ENCODE peak calls at places on chromosomes 16 and 17, in four cellular contexts. F, A, Q and L are unnamed samples.

GRCh38 chr16:16141141-16141540 is 82.2 kb downstream of the ABCC6 start:
- DNase-seq in F (no peak), A (no peak), Q (no peak), L (no peak)

GRCh38 chr17:62627904-62628603 is 584 bp downstream of the MRC2 start:
- DNase-seq in F (peak; percentile 47), A (peak; percentile 48), Q (peak; percentile 87), L (peak; percentile 30)

GRCh38 chr17:82905130-82905529 is 65.3 kb upstream of the ZNF750 start:
- DNase-seq in F (no peak), A (no peak), Q (no peak), L (no peak)

GRCh38 chr16:80027007-80027965 is 426.7 kb upstream of the MAF start:
- DNase-seq in F (peak; percentile 62), A (no peak), Q (peak; percentile 80), L (peak; percentile 35)

GRCh38 chr17:36068524-36068923 is 4.5 kb downstream of the CCL18 start:
- DNase-seq in F (no peak), A (no peak), Q (no peak), L (peak; percentile 39)

GRCh38 chr16:27787661-27788060 is 237.7 kb downstream of the KATNIP start:
- DNase-seq in F (no peak), A (no peak), Q (no peak), L (no peak)

GRCh38 chr17:35766903-35767510 is 6.3 kb downstream of the C17orf50 start:
- DNase-seq in F (no peak), A (no peak), Q (no peak), L (no peak)

GRCh38 chr16:9934723-9935508 is 247.3 kb downstream of the GRIN2A start:
- DNase-seq in F (no peak), A (no peak), Q (no peak), L (no peak)

GRCh38 chr16:3983081-3983520 is 102.6 kb upstream of the CREBBP start:
- DNase-seq in F (peak; percentile 47), A (peak; percentile 94), Q (peak; percentile 85), L (peak; percentile 95)

GRCh38 chr16:69329369-69330285 is 761 bp downstream of the PDF start:
- DNase-seq in F (no peak), A (peak; percentile 55), Q (peak; percentile 68), L (peak; percentile 45)

GRCh38 chr16:57497121-57497520 is 10.8 kb upstream of the DOK4 start:
- DNase-seq in F (no peak), A (no peak), Q (peak; percentile 39), L (no peak)

GRCh38 chr17:752620-753219 is 656 bp upstream of the GEMIN4 start:
- DNase-seq in F (peak; percentile 81), A (peak; percentile 36), Q (peak; percentile 92), L (peak; percentile 69)

GRCh38 chr16:28010671-28011070 is 52.8 kb downstream of the GSG1L start:
- DNase-seq in F (no peak), A (no peak), Q (no peak), L (no peak)

GRCh38 chr17:1714980-1715802 is 5.0 kb upstream of the TLCD2 start:
- DNase-seq in F (peak; percentile 89), A (peak; percentile 64), Q (peak; percentile 97), L (peak; percentile 74)

GRCh38 chr16:84579936-84580335 is 37.9 kb downstream of the COTL1 start:
- DNase-seq in F (no peak), A (no peak), Q (no peak), L (no peak)

GRCh38 chr17:83128306-83129240 is 49.2 kb downstream of the METRNL start:
- DNase-seq in F (no peak), A (no peak), Q (no peak), L (no peak)

GRCh38 chr17:64635647-64636305 is 26.3 kb downstream of the SMURF2 start:
- DNase-seq in F (no peak), A (no peak), Q (no peak), L (no peak)

GRCh38 chr16:59042296-59042695 is 308.2 kb upstream of the GOT2 start:
- DNase-seq in F (no peak), A (no peak), Q (no peak), L (no peak)

GRCh38 chr16:51818342-51818944 is 667.4 kb upstream of the SALL1 start:
- DNase-seq in F (no peak), A (peak; percentile 74), Q (no peak), L (peak; percentile 78)

GRCh38 chr16:79009911-79010310 is 590.6 kb downstream of the MAF start:
- DNase-seq in F (no peak), A (no peak), Q (no peak), L (no peak)

GRCh38 chr17:13306310-13306962 is 288.6 kb upstream of the ELAC2 start:
- DNase-seq in F (no peak), A (peak; percentile 75), Q (no peak), L (peak; percentile 83)

GRCh38 chr16:69064164-69064563 is 41.3 kb upstream of the HAS3 start:
- DNase-seq in F (no peak), A (no peak), Q (no peak), L (no peak)

GRCh38 chr17:37802712-37803416 is 58.0 kb upstream of the HNF1B start:
- DNase-seq in F (no peak), A (no peak), Q (no peak), L (no peak)

GRCh38 chr17:78381601-78382168 is 3.2 kb downstream of the PGS1 start:
- DNase-seq in F (no peak), A (no peak), Q (no peak), L (peak; percentile 55)

GRCh38 chr17:75645501-75645888 is 12.3 kb downstream of the SMIM5 start:
- DNase-seq in F (peak; percentile 83), A (no peak), Q (peak; percentile 37), L (no peak)

GRCh38 chr16:35249051-35249450 is 1789.6 kb downstream of the TP53TG3F start:
- DNase-seq in F (no peak), A (no peak), Q (no peak), L (no peak)

GRCh38 chr17:78629436-78629995 is 52.3 kb upstream of the DNAH17 start:
- DNase-seq in F (no peak), A (no peak), Q (no peak), L (no peak)

GRCh38 chr17:4215882-4216411 is 47.8 kb downstream of the ANKFY1 start:
- DNase-seq in F (no peak), A (no peak), Q (no peak), L (no peak)

GRCh38 chr17:41891135-41892065 is 26.2 kb upstream of the KLHL11 start:
- DNase-seq in F (no peak), A (no peak), Q (no peak), L (no peak)

GRCh38 chr16:67014641-67015315 is 14.2 kb upstream of the CBFB start:
- DNase-seq in F (no peak), A (no peak), Q (peak; percentile 37), L (peak; percentile 29)

DNA sequence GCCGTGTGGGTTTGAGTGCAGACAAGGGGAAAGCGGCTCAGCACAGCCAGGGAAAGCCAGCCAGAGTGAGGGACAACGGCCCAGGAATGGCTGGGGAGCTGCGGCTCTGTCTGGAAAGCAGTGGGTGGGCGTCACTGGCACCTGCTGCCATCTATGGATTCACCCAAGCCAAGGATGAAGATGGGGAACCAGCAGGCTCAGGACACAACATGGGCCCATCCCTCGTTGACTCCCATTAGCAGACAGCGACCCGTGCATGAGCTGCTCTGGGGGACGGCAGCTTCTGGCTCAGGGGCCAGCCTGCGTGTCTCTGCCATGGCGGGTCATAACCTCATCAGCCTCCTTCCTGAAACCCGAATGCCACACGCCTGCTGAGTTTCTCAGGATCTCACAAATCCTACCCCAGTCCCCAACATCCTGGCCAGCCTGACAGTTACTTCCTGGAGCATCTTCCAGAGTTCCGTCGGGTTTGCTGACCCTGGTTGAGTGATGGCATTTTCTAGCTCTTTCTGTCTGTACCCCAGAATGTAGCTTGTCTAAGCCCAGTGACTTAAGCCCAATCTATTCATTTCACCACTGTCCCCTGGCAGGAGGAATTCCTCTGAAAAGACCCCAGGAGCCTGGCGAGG is 50.7 kb downstream of the SLC7A5 start:
- DNase-seq in F (no peak), A (no peak), Q (no peak), L (no peak)
- H3K4me1 ChIP-seq in F (no peaks in the 10 kb centered on the region), A (peaks cover 39% of the 10 kb centered on the region), Q (no peaks in the 10 kb centered on the region), L (peaks cover 37% of the 10 kb centered on the region)

GRCh38 chr16:88769617-88770458 is 15.2 kb downstream of the PIEZO1 start:
- DNase-seq in F (peak; percentile 65), A (peak; percentile 92), Q (no peak), L (peak; percentile 93)

GRCh38 chr16:88764913-88765349 is 20.1 kb downstream of the PIEZO1 start:
- DNase-seq in F (peak; percentile 83), A (no peak), Q (no peak), L (peak; percentile 49)

GRCh38 chr16:88767546-88767945 is 17.5 kb downstream of the PIEZO1 start:
- DNase-seq in F (no peak), A (no peak), Q (no peak), L (no peak)

GRCh38 chr16:88768041-88768876 is 16.8 kb downstream of the PIEZO1 start:
- DNase-seq in F (peak; percentile 83), A (peak; percentile 65), Q (peak; percentile 96), L (no peak)

DNA sequence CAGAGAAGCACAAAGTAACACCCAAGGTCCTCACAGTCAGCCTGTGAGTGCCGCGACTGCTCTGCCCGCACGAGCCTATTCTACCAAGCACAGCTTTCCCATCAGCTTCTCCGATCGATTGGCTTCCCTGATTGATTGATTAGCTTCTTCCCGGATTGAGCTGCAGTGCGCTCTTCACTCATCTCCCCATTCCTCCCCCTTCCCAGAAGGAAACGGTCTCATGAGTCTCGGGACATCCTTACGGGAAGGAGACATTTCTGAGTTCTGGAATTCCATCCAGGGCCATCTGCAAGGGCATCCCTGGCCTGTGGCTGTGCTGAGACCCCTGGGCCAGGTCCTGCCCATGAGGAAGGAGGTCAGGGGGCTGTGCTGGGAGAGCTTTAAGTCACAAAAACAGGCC is 18.0 kb downstream of the PIEZO1 start:
- DNase-seq in F (no peak), A (no peak), Q (no peak), L (no peak)
- H3K4me1 ChIP-seq in F (peaks cover 65% of the 10 kb centered on the region), A (peaks cover 54% of the 10 kb centered on the region), Q (peaks cover 93% of the 10 kb centered on the region), L (peaks cover 35% of the 10 kb centered on the region)

DNA sequence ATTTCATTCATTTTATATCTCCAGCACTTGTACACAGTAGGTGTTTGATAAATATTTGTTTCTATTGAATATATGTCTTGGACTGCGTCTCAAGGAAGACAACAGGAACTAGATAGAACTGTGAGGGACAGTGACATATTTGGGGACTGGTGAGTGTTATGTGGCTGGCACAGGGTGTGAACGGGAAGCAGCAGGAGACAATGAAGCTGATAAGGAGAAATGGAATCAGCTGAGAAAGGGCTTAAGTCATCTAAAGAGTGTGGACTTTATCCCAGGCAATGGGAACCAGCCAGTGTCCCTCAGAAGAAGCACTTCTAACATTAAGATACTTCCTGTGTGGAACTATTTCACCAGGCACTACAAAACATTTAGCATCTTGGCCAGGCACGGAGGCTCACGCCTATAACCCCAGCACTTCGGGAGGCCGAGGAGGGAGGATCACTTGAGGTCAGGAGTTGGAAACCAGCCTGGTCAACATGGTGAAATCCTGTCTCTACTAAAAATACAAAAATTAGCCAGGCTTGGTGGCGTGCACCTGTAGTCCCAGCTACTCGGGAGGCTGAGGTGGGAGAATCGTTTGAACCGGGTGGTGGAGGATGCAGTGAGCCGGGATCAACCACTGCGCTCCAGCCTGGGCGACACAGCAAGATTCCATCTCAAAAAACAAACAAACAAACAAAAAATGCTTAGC is 41.3 kb downstream of the ARHGAP17 start:
- DNase-seq in F (no peak), A (no peak), Q (no peak), L (no peak)
- H3K4me1 ChIP-seq in F (peaks cover 8% of the 10 kb centered on the region), A (no peaks in the 10 kb centered on the region), Q (peaks cover 19% of the 10 kb centered on the region), L (peaks cover 15% of the 10 kb centered on the region)

DNA sequence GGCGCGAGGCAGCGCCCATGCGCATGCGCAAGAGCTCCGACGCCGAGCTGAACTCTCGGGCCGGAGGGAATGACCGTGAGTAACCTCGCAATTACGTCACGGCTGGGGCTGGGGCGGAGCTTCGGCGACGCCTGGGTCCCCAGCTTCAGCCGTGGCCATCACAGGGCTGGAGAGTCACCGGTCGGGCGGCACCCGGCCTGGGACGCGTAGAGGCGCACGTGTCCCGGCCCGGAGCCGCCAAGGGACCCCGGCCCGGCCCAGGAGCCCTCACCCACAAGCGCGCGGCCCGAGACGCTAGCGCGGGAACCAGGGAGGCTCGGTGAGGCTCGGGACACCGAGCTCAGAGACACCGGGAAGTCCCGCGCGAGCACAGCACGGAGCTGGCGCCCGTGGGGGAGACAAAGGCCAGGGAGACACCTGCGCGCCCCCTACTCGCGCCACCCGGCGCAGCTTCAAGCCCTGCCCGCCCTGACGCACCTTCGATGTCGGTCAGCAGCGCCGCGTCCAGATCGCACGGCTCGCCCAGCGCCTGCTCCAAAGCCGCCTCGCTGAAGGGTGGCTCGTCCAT is 452 bp downstream of the SREBF1 start:
- DNase-seq in F (peak; percentile 98), A (peak; percentile 100), Q (peak; percentile 99), L (peak; percentile 97)
- H3K4me1 ChIP-seq in F (peaks cover 45% of the 10 kb centered on the region), A (peaks cover 42% of the 10 kb centered on the region), Q (peaks cover 84% of the 10 kb centered on the region), L (peaks cover 52% of the 10 kb centered on the region)